ENCODE peak calls at places on chromosomes 13 and 19, in eight cellular contexts. Y is endothelial cell of umbilical vein, K is H1, F is stomach, V is HCT116, M is suprapubic skin, E is K562, A is prostate gland. U is an unnamed sample.

GRCh38 chr13:32383836-32384618 is 43.9 kb downstream of the N4BP2L1 start:
- DNase-seq in Y (no peak), K (no peak), F (no peak), V (no peak), M (no peak), E (no peak), A (no peak), U (no peak)

GRCh38 chr13:44303681-44304432 is 69.8 kb upstream of the SERP2 start:
- DNase-seq in Y (no peak), K (no peak), F (peak; percentile 26), V (no peak), M (no peak), E (no peak), A (no peak), U (peak; percentile 55)

GRCh38 chr19:30482956-30483355 is 110.8 kb downstream of the ZNF536 start:
- DNase-seq in Y (no peak), K (no peak), F (no peak), V (no peak), M (no peak), E (no peak), A (no peak), U (no peak)

GRCh38 chr19:41217741-41218140 is 1.3 kb upstream of the AXL start:
- DNase-seq in Y (no peak), K (no peak), F (no peak), V (no peak), M (no peak), E (no peak), A (no peak), U (no peak)

GRCh38 chr19:33493401-33494275 is 28.0 kb downstream of the PEPD start:
- DNase-seq in Y (no peak), K (no peak), F (no peak), V (no peak), M (peak; percentile 48), E (no peak), A (no peak), U (no peak)

GRCh38 chr19:46081928-46082727 is 41.3 kb upstream of the IGFL4 start:
- DNase-seq in Y (peak; percentile 60), K (no peak), F (no peak), V (peak; percentile 48), M (no peak), E (peak; percentile 33), A (peak; percentile 25), U (no peak)

GRCh38 chr13:31046711-31047279 is 114.3 kb downstream of the TEX26 start:
- DNase-seq in Y (no peak), K (no peak), F (no peak), V (no peak), M (peak; percentile 70), E (no peak), A (no peak), U (no peak)

GRCh38 chr19:55474269-55475265 is 1.9 kb upstream of the ZNF628 start:
- DNase-seq in Y (no peak), K (no peak), F (no peak), V (no peak), M (no peak), E (no peak), A (no peak), U (no peak)

DNA sequence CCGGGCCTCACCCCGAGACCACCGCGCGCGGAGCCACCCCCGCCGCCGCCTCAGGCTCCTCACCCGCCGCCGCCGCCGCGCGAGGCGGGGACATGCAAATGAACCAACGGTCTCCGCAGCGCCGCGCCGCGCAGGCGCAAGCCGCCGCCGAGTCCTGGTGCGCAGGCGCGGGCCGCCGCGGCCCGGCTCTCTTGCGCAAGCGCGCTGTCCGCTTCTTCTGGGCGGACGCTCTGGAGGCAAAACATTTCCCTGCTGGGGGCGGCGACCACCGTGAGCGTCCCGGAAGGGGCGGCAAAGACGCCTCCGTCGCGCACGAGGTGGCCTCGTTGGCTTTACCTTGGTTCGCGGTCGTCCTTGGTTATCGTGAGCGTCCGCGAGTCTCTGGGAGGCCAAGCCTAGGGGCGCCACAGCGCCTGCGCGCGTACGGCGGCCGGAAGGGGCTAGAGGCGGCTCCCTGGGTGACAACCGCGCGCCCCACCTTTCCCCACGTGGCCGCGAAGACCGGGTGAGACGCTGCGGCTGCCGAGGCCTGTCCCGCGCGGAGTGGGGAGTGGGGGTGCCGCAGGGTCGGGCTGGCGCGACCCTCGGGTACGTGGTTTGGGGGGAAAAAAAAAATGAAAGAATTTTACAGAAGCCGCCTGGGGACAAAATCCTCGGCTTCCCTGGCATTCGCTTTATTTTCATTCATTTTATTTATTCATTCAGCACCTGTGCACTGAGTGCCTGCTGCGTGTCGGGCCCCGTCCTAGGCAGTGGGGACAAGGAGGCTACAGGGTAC is at the start of the genes ARMC6 and SUGP2:
- DNase-seq in Y (peak; percentile 94), K (peak; percentile 91), F (peak; percentile 88), V (peak; percentile 71), M (peak; percentile 87), E (peak; percentile 98), A (peak; percentile 80), U (no peak)
- TF ChIP-seq CTCF in Y (no peak), K (no peak), F (no peak), V (no peak), M (no peak), E (peak; percentile 8), A (no peak), U (no peak)

GRCh38 chr19:3179739-3180293 is 1.2 kb downstream of the S1PR4 start:
- DNase-seq in Y (no peak), K (no peak), F (no peak), V (no peak), M (no peak), E (no peak), A (no peak), U (no peak)
- TF ChIP-seq POLR2A in Y (no peak), K (no peak), F (no peak), V (no peak), M (no peak), E (no peak), A (no peak), U (no peak)

GRCh38 chr19:39200818-39201145 is 3.3 kb downstream of the SYCN start:
- DNase-seq in Y (no peak), K (no peak), F (no peak), V (no peak), M (no peak), E (no peak), A (no peak), U (no peak)
- TF ChIP-seq POLR2AphosphoS5 in Y (no peak), K (no peak), F (no peak), V (no peak), M (no peak), E (no peak), A (no peak), U (no peak)

GRCh38 chr13:94192576-94192975 is 286.9 kb downstream of the DCT start:
- DNase-seq in Y (no peak), K (peak; percentile 74), F (no peak), V (no peak), M (no peak), E (no peak), A (peak; percentile 18), U (no peak)
- TF ChIP-seq CTCF in Y (no peak), K (peak; percentile 61), F (no peak), V (no peak), M (no peak), E (no peak), A (peak; percentile 46), U (no peak)

GRCh38 chr13:51614350-51614786 is 30.1 kb downstream of the WDFY2 start:
- DNase-seq in Y (no peak), K (no peak), F (no peak), V (no peak), M (peak; percentile 74), E (no peak), A (no peak), U (no peak)
- TF ChIP-seq POLR2A in Y (no peak), K (no peak), F (no peak), V (no peak), M (no peak), E (no peak), A (no peak), U (no peak)

DNA sequence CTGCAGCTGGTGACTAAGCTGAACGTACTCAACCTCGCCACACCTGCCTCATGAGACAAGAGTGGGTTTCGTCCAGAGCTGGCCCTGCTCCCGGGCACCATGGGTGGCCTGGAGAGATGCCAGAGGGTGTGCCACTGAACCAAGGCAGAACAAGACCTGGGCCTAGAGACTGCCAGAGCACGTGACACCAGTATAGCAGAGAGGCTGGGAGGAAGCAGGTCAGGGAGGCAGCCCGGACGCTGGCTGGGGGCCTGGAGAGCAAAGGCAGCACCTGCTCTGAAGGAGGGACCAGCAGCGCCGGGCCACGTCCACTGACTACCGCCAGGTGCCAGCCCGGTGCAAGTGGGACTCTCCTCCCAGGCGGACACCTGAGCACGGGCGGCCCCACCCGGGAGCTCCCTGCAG is 7.3 kb upstream of the C13orf46 start:
- DNase-seq in Y (no peak), K (no peak), F (peak; percentile 98), V (peak; percentile 78), M (peak; percentile 85), E (no peak), A (peak; percentile 88), U (no peak)
- TF ChIP-seq POLR2AphosphoS5 in Y (no peak), K (no peak), F (no peak), V (peak; percentile 46), M (no peak), E (no peak), A (peak; percentile 87), U (no peak)

DNA sequence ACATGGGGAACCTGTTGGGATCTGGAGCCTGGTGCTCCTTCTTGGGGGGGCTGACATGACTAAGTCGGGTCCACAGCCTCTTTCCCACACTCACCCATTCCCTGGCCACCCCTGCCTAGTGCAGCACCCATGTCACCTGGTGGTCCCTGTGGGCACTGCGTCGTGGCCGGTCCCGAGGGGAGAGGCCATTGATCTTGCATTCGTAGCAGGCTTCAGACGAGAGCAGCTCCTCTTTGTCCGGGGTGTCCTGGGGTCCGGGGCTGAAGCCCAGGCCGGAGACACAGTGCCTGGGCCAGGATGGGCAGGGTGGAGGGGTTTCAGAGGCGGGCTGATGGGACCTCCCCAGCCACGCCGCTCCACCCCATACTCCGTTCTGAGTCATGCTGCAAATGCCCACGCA is 19.4 kb downstream of the CCL25 start:
- DNase-seq in Y (no peak), K (no peak), F (no peak), V (no peak), M (no peak), E (no peak), A (no peak), U (no peak)
- TF ChIP-seq CTCF in Y (no peak), K (peak; percentile 58), F (no peak), V (no peak), M (no peak), E (no peak), A (no peak), U (no peak)